ENCODE peak calls at places on chromosome 14, in seven cellular contexts. R is CD8-positive, alpha-beta T cell; N is pancreas; W is astrocyte; B is foreskin keratinocyte; P is A673; D is breast epithelium. C is an unnamed sample.
A peak's percentile ranks its signal among the peaks of the same experiment; 100 is the strongest.

GRCh38 chr14:56210570-56210969 is 92.4 kb downstream of the PELI2 start:
- DNase-seq in R (no peak), N (no peak), W (peak; percentile 41), B (no peak), P (no peak), D (no peak), C (no peak)

GRCh38 chr14:36690301-36691020 is 28.8 kb downstream of the PAX9 start:
- DNase-seq in R (no peak), N (no peak), W (no peak), B (peak; percentile 48), P (peak; percentile 32), D (no peak), C (no peak)

GRCh38 chr14:20494935-20495766 is 10.2 kb upstream of the RNASE10 start:
- DNase-seq in R (no peak), N (no peak), W (no peak), B (peak; percentile 92), P (peak; percentile 19), D (no peak), C (no peak)

GRCh38 chr14:54798465-54799124 is 104.0 kb downstream of the GCH1 start:
- DNase-seq in R (no peak), N (no peak), W (no peak), B (no peak), P (peak; percentile 30), D (no peak), C (no peak)

GRCh38 chr14:74519316-74520074 is 25.9 kb downstream of the ISCA2 start:
- DNase-seq in R (no peak), N (peak; percentile 30), W (no peak), B (no peak), P (no peak), D (no peak), C (no peak)

GRCh38 chr14:56324831-56325230 is 206.6 kb downstream of the PELI2 start:
- DNase-seq in R (no peak), N (no peak), W (peak; percentile 49), B (no peak), P (no peak), D (no peak), C (no peak)

GRCh38 chr14:36271939-36272907 is 48.2 kb downstream of the MBIP start:
- DNase-seq in R (no peak), N (peak; percentile 55), W (peak; percentile 0), B (peak; percentile 56), P (peak; percentile 38), D (no peak), C (no peak)

GRCh38 chr14:70871863-70872677 is 35.2 kb upstream of the PCNX1 start:
- DNase-seq in R (no peak), N (no peak), W (no peak), B (no peak), P (no peak), D (no peak), C (no peak)

GRCh38 chr14:42299692-42300091 is 693.0 kb downstream of the LRFN5 start:
- DNase-seq in R (no peak), N (no peak), W (no peak), B (no peak), P (peak; percentile 97), D (no peak), C (no peak)

GRCh38 chr14:74179775-74180354 is 59.4 kb upstream of the VSX2 start:
- DNase-seq in R (no peak), N (no peak), W (no peak), B (no peak), P (no peak), D (no peak), C (no peak)

GRCh38 chr14:89379891-89380820 is 36.9 kb downstream of the FOXN3 start:
- DNase-seq in R (no peak), N (no peak), W (no peak), B (no peak), P (no peak), D (no peak), C (no peak)

GRCh38 chr14:89178802-89179201 is 238.2 kb downstream of the FOXN3 start:
- DNase-seq in R (no peak), N (no peak), W (peak; percentile 59), B (peak; percentile 1), P (no peak), D (no peak), C (no peak)

GRCh38 chr14:32368107-32368506 is 39.0 kb downstream of the AKAP6 start:
- DNase-seq in R (no peak), N (no peak), W (no peak), B (no peak), P (no peak), D (no peak), C (no peak)

GRCh38 chr14:55847766-55848165 is 267.8 kb downstream of the KTN1 start:
- DNase-seq in R (no peak), N (no peak), W (peak; percentile 76), B (peak; percentile 22), P (no peak), D (no peak), C (no peak)

GRCh38 chr14:74525361-74525851 is 31.8 kb downstream of the ISCA2 start:
- DNase-seq in R (no peak), N (no peak), W (peak; percentile 35), B (no peak), P (no peak), D (no peak), C (no peak)

GRCh38 chr14:91241848-91242247 is 2.7 kb downstream of the GPR68 start:
- DNase-seq in R (no peak), N (no peak), W (no peak), B (no peak), P (no peak), D (no peak), C (no peak)

GRCh38 chr14:103071544-103072251 is 12.3 kb upstream of the LBHD2 start:
- DNase-seq in R (no peak), N (no peak), W (no peak), B (no peak), P (no peak), D (no peak), C (peak; percentile 62)
- H3K4me1 ChIP-seq in R (peaks cover 9% of the 10 kb centered on the region), N (no peaks in the 10 kb centered on the region), W (no peaks in the 10 kb centered on the region), B (peaks cover 12% of the 10 kb centered on the region), P (no peaks in the 10 kb centered on the region), D (no peaks in the 10 kb centered on the region), C (peaks cover 3% of the 10 kb centered on the region)

DNA sequence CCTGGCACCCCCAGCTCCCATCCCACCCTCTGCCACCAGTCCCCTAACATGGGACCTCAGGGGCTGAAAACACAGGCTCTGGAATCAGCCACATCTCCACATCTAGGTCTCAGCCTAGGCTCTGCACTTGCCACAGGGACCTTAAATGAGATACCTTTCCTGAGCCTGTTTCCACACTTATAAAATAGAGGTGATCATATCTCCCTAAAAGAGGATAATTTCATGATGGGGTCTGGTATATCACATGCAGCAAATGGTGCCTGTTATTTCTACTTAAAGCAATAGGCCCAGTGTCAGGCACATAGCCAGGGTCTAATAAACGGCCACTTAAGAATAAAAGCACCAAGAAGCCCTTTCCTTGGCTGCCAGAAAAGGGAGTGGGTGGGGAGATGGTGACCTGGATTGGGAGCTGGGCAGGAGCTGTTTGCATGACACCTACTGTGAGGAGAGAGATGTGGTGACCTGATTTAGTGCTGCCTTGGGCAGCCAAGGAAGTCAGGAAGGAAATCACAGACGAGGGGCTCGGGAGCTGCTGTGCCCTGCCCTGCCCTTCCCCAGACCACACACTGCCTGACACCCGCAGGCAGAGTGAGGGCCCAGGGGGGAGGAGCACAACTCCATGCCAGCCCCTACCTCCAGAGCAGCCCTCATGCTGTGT is 71.2 kb downstream of the IRF2BPL start:
- DNase-seq in R (no peak), N (no peak), W (no peak), B (no peak), P (peak; percentile 56), D (no peak), C (no peak)
- H3K4me1 ChIP-seq in R (peaks cover 57% of the 10 kb centered on the region), N (peaks cover 19% of the 10 kb centered on the region), W (peaks cover 72% of the 10 kb centered on the region), B (peaks cover 52% of the 10 kb centered on the region), P (peaks cover 78% of the 10 kb centered on the region), D (peaks cover 11% of the 10 kb centered on the region), C (peaks cover 50% of the 10 kb centered on the region)

GRCh38 chr14:76917158-76917596 is 91.0 kb downstream of the LRRC74A start:
- DNase-seq in R (no peak), N (no peak), W (peak; percentile 71), B (peak; percentile 57), P (peak; percentile 82), D (no peak), C (peak; percentile 54)
- H3K4me1 ChIP-seq in R (peaks cover 26% of the 10 kb centered on the region), N (peaks cover 34% of the 10 kb centered on the region), W (peaks cover 49% of the 10 kb centered on the region), B (peaks cover 33% of the 10 kb centered on the region), P (peaks cover 75% of the 10 kb centered on the region), D (peaks cover 24% of the 10 kb centered on the region), C (peaks cover 46% of the 10 kb centered on the region)

DNA sequence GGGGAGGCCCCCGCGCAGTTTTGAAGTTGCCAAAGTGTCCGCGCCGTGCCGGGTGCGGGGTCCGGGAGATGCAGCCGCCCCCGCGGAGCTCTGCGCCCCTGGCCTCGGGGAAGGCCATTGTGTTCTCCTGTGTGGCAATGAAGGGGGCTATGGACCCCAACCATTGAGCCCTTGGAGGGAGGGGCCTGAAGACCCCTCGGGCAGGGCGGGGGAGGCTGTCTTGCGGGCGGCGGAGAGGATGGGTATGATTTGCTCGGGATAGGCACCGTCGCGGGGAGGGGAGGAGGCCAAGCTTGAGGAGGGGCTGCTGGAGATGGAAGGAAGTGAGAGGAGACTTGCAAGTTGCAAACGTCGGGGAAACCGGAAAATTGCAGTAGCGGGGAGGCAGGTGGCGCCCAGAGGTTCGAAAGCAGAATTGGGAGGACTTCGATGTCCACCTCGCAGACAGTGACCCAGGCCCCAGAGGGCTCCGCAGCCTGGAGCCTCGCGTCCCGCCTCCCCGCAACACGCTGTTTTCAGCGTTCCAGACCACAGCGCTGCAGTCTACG is 25.4 kb downstream of the BCL11B start:
- DNase-seq in R (peak; percentile 68), N (no peak), W (no peak), B (no peak), P (no peak), D (no peak), C (no peak)
- H3K4me1 ChIP-seq in R (peaks cover 85% of the 10 kb centered on the region), N (no peaks in the 10 kb centered on the region), W (peaks cover 6% of the 10 kb centered on the region), B (peaks cover 51% of the 10 kb centered on the region), P (peaks cover 90% of the 10 kb centered on the region), D (no peaks in the 10 kb centered on the region), C (peaks cover 4% of the 10 kb centered on the region)

GRCh38 chr14:23146980-23147379 is 27.9 kb upstream of the CEBPE start:
- DNase-seq in R (no peak), N (no peak), W (no peak), B (no peak), P (no peak), D (no peak), C (no peak)
- H3K4me1 ChIP-seq in R (no peaks in the 10 kb centered on the region), N (peaks cover 7% of the 10 kb centered on the region), W (no peaks in the 10 kb centered on the region), B (peaks cover 4% of the 10 kb centered on the region), P (peaks cover 31% of the 10 kb centered on the region), D (peaks cover 3% of the 10 kb centered on the region), C (peaks cover 23% of the 10 kb centered on the region)

GRCh38 chr14:93108105-93108504 is 7.6 kb downstream of the ITPK1 start:
- DNase-seq in R (no peak), N (no peak), W (no peak), B (no peak), P (no peak), D (no peak), C (no peak)
- H3K4me1 ChIP-seq in R (peaks cover 41% of the 10 kb centered on the region), N (peaks cover 15% of the 10 kb centered on the region), W (peaks cover 7% of the 10 kb centered on the region), B (peaks cover 18% of the 10 kb centered on the region), P (no peaks in the 10 kb centered on the region), D (no peaks in the 10 kb centered on the region), C (peaks cover 12% of the 10 kb centered on the region)